ENCODE peak calls at places on chromosomes 13 and 19, in eight cellular contexts. Y, D, K, M, N, H, Q and E are unnamed samples.

GRCh38 chr13:42363941-42364612 is 92.1 kb downstream of the AKAP11 start:
- DNase-seq in H (no peak), N (no peak), Y (no peak), D (peak), Q (no peak), M (no peak), K (no peak), E (no peak)

GRCh38 chr19:39996811-39997594 is at the start of gene ZNF546:
- DNase-seq in M (peak), D (peak), N (peak), H (peak), Q (peak), Y (peak), K (peak), E (peak)

GRCh38 chr13:106182404-106182803 is 353.1 kb downstream of the EFNB2 start:
- DNase-seq in Y (no peak), H (no peak), M (no peak), Q (no peak), K (no peak), N (no peak), D (peak), E (no peak)

GRCh38 chr13:46229251-46229650 is 17.5 kb downstream of the LRRC63 start:
- DNase-seq in Q (no peak), H (no peak), N (no peak), M (no peak), K (no peak), Y (no peak), D (no peak), E (no peak)

GRCh38 chr19:48445256-48445605 is 552 bp upstream of the GRWD1 start:
- DNase-seq in H (peak), Q (peak), D (peak), N (no peak), M (no peak), Y (no peak), K (no peak), E (no peak)

GRCh38 chr19:1295169-1296012 is 9.7 kb downstream of the EFNA2 start:
- DNase-seq in K (no peak), Y (peak), D (no peak), M (no peak), Q (peak), H (no peak), N (no peak), E (no peak)

GRCh38 chr13:95338905-95339304 is 37.7 kb upstream of the ABCC4 start:
- DNase-seq in N (no peak), Q (no peak), H (no peak), M (no peak), D (no peak), Y (no peak), K (no peak), E (no peak)

GRCh38 chr13:43720780-43721397 is 65.9 kb downstream of the ENOX1 start:
- DNase-seq in M (no peak), K (no peak), H (no peak), N (no peak), Y (no peak), D (peak), Q (no peak), E (no peak)

GRCh38 chr19:14248578-14249011 is 42.6 kb upstream of the ADGRL1 start:
- DNase-seq in D (no peak), Y (peak), N (no peak), K (peak), Q (peak), H (no peak), M (no peak), E (no peak)

GRCh38 chr13:60584976-60585375 is 188.0 kb downstream of the TDRD3 start:
- DNase-seq in Y (no peak), Q (peak), K (no peak), N (no peak), D (peak), M (no peak), H (no peak), E (no peak)

GRCh38 chr19:9793051-9793591 is 24.6 kb upstream of the ZNF846 start:
- DNase-seq in Y (peak), M (no peak), D (peak), H (peak), K (no peak), Q (no peak), N (no peak), E (peak)

GRCh38 chr19:42059196-42059595 is 10.8 kb downstream of the GRIK5 start:
- DNase-seq in Q (no peak), D (no peak), H (no peak), K (no peak), N (no peak), M (no peak), Y (no peak), E (no peak)

GRCh38 chr19:8401981-8402411 is 11.1 kb upstream of the MARCHF2 start:
- DNase-seq in Q (no peak), K (no peak), H (no peak), Y (no peak), M (no peak), N (peak), D (no peak), E (no peak)

GRCh38 chr13:84121456-84121855 is 239.2 kb upstream of the SLITRK1 start:
- DNase-seq in M (no peak), Q (peak), N (no peak), H (no peak), D (no peak), Y (no peak), K (no peak), E (no peak)

GRCh38 chr19:43525836-43526771 is 897 bp downstream of the ETHE1 start:
- DNase-seq in K (no peak), M (no peak), Y (no peak), Q (peak), H (no peak), D (no peak), N (peak), E (peak)

GRCh38 chr19:44645407-44646048 is 1.8 kb downstream of the PVR start:
- DNase-seq in M (no peak), N (no peak), D (no peak), H (no peak), Y (no peak), K (no peak), Q (no peak), E (no peak)

GRCh38 chr13:92807343-92807742 is 419.3 kb upstream of the GPC6 start:
- DNase-seq in K (no peak), Q (no peak), D (no peak), M (no peak), H (no peak), N (no peak), Y (no peak), E (no peak)

GRCh38 chr13:35479223-35479536 is 2.7 kb upstream of the MAB21L1 start:
- DNase-seq in N (no peak), Q (peak), Y (no peak), K (no peak), D (no peak), H (no peak), M (no peak), E (no peak)

GRCh38 chr13:99303863-99304521 is 3.2 kb downstream of the GPR183 start:
- DNase-seq in D (no peak), N (no peak), H (no peak), K (no peak), M (peak), Y (peak), Q (no peak), E (peak)

GRCh38 chr13:71540098-71540497 is 326.9 kb downstream of the DACH1 start:
- DNase-seq in Q (no peak), M (no peak), H (no peak), D (no peak), K (no peak), Y (no peak), N (no peak), E (no peak)

GRCh38 chr13:98297043-98297442 is 120.0 kb upstream of the RNF113B start:
- DNase-seq in Y (no peak), N (no peak), D (no peak), M (no peak), K (no peak), H (no peak), Q (no peak), E (no peak)

GRCh38 chr13:100668408-100668807 is 6.2 kb downstream of the TMTC4 start:
- DNase-seq in M (no peak), Y (no peak), N (no peak), D (peak), H (no peak), Q (no peak), K (no peak), E (no peak)

GRCh38 chr13:97043302-97043701 is 49.0 kb upstream of the OXGR1 start:
- DNase-seq in Y (no peak), Q (no peak), K (no peak), H (no peak), N (no peak), D (peak), M (no peak), E (no peak)

GRCh38 chr13:87042946-87043345 is 628.2 kb upstream of the SLITRK5 start:
- DNase-seq in D (no peak), H (no peak), M (no peak), K (no peak), N (no peak), Q (no peak), Y (no peak), E (no peak)

GRCh38 chr13:46492946-46493345 is 60.0 kb upstream of the LRCH1 start:
- DNase-seq in M (no peak), Q (peak), K (peak), D (peak), N (no peak), Y (no peak), H (no peak), E (no peak)

GRCh38 chr19:42198676-42199439 is 18.6 kb downstream of the DEDD2 start:
- DNase-seq in Q (no peak), H (no peak), N (no peak), Y (peak), M (peak), K (peak), D (no peak), E (no peak)

GRCh38 chr13:36966404-36966803 is 32.7 kb downstream of the ALG5 start:
- DNase-seq in M (no peak), H (no peak), N (no peak), Q (no peak), K (no peak), D (no peak), Y (no peak), E (no peak)

GRCh38 chr13:32594339-32594738 is 8.1 kb downstream of the PDS5B start:
- DNase-seq in Y (no peak), K (no peak), H (no peak), N (no peak), M (no peak), Q (no peak), D (peak), E (no peak)

GRCh38 chr13:103876571-103876970 is 810.4 kb upstream of the SLC10A2 start:
- DNase-seq in Y (no peak), D (peak), H (no peak), M (no peak), Q (no peak), K (no peak), N (no peak), E (no peak)

GRCh38 chr19:29753934-29754305 is 38.9 kb upstream of the C19orf12 start:
- DNase-seq in H (no peak), D (no peak), M (no peak), N (no peak), Q (no peak), K (no peak), Y (no peak), E (no peak)

DNA sequence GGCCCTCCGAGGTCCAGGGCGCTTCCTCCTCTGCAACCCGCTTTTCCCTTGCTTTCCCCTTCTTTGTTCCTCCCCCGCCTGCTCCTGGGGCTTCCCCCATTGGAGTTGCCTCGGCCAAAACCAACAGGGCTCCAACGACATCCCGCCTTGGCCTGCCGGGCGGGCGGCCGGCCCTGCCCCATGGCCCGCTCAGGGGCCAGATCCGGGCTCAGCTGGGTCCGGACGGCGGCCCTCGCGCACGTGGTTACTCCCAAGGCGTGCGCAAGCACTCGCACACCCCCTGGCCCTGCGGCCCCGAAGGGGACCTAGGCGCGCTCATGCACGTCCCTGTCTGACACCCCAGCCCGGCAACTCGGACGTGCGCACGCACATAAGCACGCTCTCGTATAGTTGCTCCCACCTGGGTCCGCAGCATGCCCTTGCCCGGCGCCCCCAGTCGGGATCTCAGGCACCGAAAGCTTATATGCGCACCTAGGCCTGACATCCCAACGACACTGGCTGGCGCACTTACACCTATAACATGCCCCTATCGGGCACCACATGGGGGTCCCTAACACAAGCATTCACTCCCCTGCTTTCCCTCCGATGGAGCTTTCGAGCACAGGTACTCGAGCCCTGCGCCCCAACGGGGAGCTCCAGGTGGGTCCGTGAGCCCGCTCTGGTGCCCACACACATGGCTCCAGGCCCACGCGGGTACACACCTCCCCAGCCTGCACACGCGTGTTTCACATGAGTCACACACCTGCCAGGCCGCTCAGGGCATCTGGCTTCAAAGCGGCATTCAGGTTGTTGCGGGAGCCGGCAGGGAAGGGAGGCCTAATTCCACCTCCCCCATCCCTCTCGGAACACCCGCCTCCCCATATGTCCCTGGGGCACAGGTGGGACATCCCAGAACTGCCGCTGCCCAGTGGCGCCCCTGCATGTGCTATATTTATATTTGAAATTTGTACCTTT is 15.0 kb downstream of the NFIX start:
- DNase-seq in Q (no peak), N (peak), M (no peak), H (no peak), D (no peak), Y (no peak), K (no peak), E (peak)
- H3K4me3 ChIP-seq in Q (no peak), N (peak), M (no peak), H (no peak), D (no peak), Y (no peak), K (no peak), E (no peak)

DNA sequence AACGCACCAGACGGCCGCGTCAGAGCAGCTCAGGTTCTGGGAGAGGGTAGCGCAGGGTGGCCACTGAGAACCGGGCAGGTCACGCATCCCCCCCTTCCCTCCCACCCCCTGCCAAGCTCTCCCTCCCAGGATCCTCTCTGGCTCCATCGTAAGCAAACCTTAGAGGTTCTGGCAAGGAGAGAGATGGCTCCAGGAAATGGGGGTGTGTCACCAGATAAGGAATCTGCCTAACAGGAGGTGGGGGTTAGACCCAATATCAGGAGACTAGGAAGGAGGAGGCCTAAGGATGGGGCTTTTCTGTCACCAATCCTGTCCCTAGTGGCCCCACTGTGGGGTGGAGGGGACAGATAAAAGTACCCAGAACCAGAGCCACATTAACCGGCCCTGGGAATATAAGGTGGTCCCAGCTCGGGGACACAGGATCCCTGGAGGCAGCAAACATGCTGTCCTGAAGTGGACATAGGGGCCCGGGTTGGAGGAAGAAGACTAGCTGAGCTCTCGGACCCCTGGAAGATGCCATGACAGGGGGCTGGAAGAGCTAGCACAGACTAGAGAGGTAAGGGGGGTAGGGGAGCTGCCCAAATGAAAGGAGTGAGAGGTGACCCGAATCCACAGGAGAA is 1.9 kb downstream of the PPP1R12C start:
- DNase-seq in Q (no peak), K (no peak), Y (no peak), D (peak), N (peak), H (no peak), M (no peak), E (no peak)
- H3K4me3 ChIP-seq in Q (peak), K (peak), Y (peak), D (peak), N (peak), H (no peak), M (peak), E (no peak)

DNA sequence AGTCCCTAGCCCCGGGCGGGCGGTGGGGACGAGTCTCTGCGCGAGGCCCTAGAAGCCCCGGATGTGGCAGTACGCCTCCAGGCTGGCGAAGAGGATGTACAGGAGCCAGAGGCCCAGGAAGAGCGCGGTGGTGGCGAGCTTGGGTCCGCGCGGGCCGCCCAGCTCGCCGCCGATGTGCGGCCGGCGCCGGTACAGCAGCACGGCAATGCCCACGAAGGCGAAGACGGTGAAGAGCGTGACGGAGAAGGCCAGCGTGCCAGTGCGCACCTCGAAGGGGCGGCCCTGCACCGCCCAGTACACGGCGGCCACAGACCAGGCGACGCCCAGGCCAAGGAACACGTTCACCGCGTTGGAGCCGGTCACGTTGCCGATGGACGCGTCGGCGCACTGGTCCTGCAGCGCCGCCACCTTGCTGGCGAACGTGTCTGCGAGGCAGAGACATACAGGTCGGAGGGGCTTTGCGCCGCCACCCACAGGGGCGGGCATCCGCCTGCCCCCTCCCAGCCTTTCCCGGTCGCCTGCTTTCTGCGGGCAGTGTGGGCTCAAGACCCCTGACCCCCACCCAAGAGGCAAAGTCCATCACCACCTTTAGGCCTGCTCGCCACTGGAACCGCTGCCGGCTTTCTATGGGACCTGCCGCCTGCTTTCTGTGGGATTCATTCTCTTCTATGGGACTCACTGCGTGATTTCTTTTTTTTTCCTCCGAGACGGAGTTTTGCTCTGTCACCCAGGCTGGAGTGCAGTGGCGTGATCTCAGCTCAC is 10.9 kb upstream of the MEIS3 start:
- DNase-seq in N (no peak), Q (peak), Y (no peak), H (no peak), M (no peak), K (no peak), D (peak), E (peak)
- H3K4me3 ChIP-seq in N (peak), Q (peak), Y (no peak), H (no peak), M (no peak), K (no peak), D (peak), E (no peak)

GRCh38 chr19:46503848-46504453 is 8.3 kb upstream of the PNMA8B start:
- DNase-seq in H (no peak), Y (no peak), N (no peak), K (no peak), Q (peak), D (no peak), M (no peak), E (no peak)

GRCh38 chr19:46502891-46503290 is 7.2 kb upstream of the PNMA8B start:
- DNase-seq in M (no peak), Q (no peak), Y (no peak), K (no peak), N (no peak), D (no peak), H (no peak), E (no peak)

GRCh38 chr19:46513461-46514236 is 18.0 kb upstream of the PNMA8B start:
- DNase-seq in Y (peak), H (peak), Q (peak), D (peak), M (peak), N (peak), K (peak), E (peak)

GRCh38 chr19:46511237-46511636 is 15.6 kb upstream of the PNMA8B start:
- DNase-seq in M (no peak), Q (no peak), N (no peak), H (no peak), Y (no peak), K (no peak), D (no peak), E (no peak)

GRCh38 chr19:46508206-46508605 is 12.5 kb upstream of the PNMA8B start:
- DNase-seq in N (no peak), D (peak), K (no peak), Y (no peak), Q (no peak), M (no peak), H (no peak), E (no peak)
- H3K4me3 ChIP-seq in N (no peak), D (no peak), K (no peak), Y (no peak), Q (no peak), M (no peak), H (no peak), E (no peak)

GRCh38 chr19:50329146-50329925 is at the start of gene KCNC3:
- DNase-seq in N (peak), M (peak), K (peak), Q (peak), H (peak), Y (peak), D (peak), E (peak)

GRCh38 chr19:50330365-50331078 is 1.3 kb upstream of the KCNC3 start:
- DNase-seq in M (peak), Y (peak), H (peak), D (peak), Q (peak), K (peak), N (peak), E (peak)

GRCh38 chr19:50327461-50328256 is 1.5 kb downstream of the KCNC3 start:
- DNase-seq in Q (no peak), D (no peak), N (no peak), Y (no peak), M (no peak), H (no peak), K (no peak), E (no peak)

GRCh38 chr19:50327013-50327412 is 2.2 kb downstream of the KCNC3 start:
- DNase-seq in M (no peak), Y (no peak), N (no peak), Q (no peak), D (no peak), H (no peak), K (no peak), E (no peak)

GRCh38 chr19:50328257-50329145 is 676 bp downstream of the KCNC3 start:
- DNase-seq in Q (peak), K (no peak), M (no peak), D (peak), N (no peak), Y (no peak), H (no peak), E (peak)
- H3K4me3 ChIP-seq in Q (peak), K (no peak), M (no peak), D (no peak), N (peak), Y (no peak), H (no peak), E (peak)

GRCh38 chr19:18672044-18672451 is 11.4 kb upstream of the CRTC1 start:
- DNase-seq in K (no peak), H (no peak), D (no peak), M (no peak), Y (no peak), N (peak), Q (no peak), E (no peak)
- H3K4me3 ChIP-seq in K (no peak), H (no peak), D (no peak), M (no peak), Y (no peak), N (peak), Q (no peak), E (no peak)

GRCh38 chr13:61824168-61824567 is 408.5 kb upstream of the PCDH20 start:
- DNase-seq in Q (no peak), Y (no peak), N (no peak), M (no peak), K (no peak), H (no peak), D (no peak), E (no peak)
- H3K4me3 ChIP-seq in Q (no peak), Y (no peak), N (no peak), M (no peak), K (no peak), H (no peak), D (no peak), E (no peak)